ENCODE peak calls at places on chromosome 10, in ten cellular contexts. Q, V, D, B, P, U, T, F, I and N are unnamed samples.
A peak's percentile ranks its signal among the peaks of the same experiment; 100 is the strongest.

GRCh38 chr10:3471927-3472704 is 299.5 kb upstream of the PITRM1 start:
- DNase-seq in Q (no peak), V (no peak), D (no peak), B (no peak), P (peak; percentile 73), U (no peak), T (no peak), F (peak; percentile 79), I (no peak), N (no peak)

GRCh38 chr10:114387784-114388183 is 16.5 kb downstream of the AFAP1L2 start:
- DNase-seq in Q (no peak), V (no peak), D (no peak), B (no peak), P (no peak), U (no peak), T (no peak), F (no peak), I (peak; percentile 60), N (no peak)

GRCh38 chr10:25174461-25175230 is at the start of gene GPR158:
- DNase-seq in Q (peak; percentile 93), V (peak; percentile 81), D (peak; percentile 99), B (peak; percentile 92), P (peak; percentile 77), U (peak; percentile 86), T (peak; percentile 91), F (peak; percentile 98), I (peak; percentile 98), N (peak; percentile 95)

GRCh38 chr10:84908491-84908890 is 580.1 kb downstream of the CCSER2 start:
- DNase-seq in Q (peak; percentile 13), V (no peak), D (no peak), B (no peak), P (no peak), U (no peak), T (no peak), F (no peak), I (no peak), N (no peak)

GRCh38 chr10:375885-376505 is 240.7 kb downstream of the ZMYND11 start:
- DNase-seq in Q (no peak), V (no peak), D (no peak), B (no peak), P (no peak), U (no peak), T (no peak), F (no peak), I (no peak), N (no peak)

GRCh38 chr10:131056091-131056490 is 255.4 kb downstream of the TCERG1L start:
- DNase-seq in Q (no peak), V (no peak), D (no peak), B (no peak), P (no peak), U (no peak), T (no peak), F (no peak), I (no peak), N (no peak)

GRCh38 chr10:101270763-101271162 is 41.5 kb upstream of the LBX1 start:
- DNase-seq in Q (no peak), V (no peak), D (no peak), B (no peak), P (no peak), U (no peak), T (no peak), F (no peak), I (no peak), N (no peak)

GRCh38 chr10:69328346-69328687 is 50.0 kb downstream of the HK1 start:
- DNase-seq in Q (no peak), V (no peak), D (no peak), B (no peak), P (no peak), U (no peak), T (no peak), F (no peak), I (peak; percentile 46), N (no peak)

GRCh38 chr10:43093423-43094090 is 16.7 kb downstream of the RET start:
- DNase-seq in Q (peak; percentile 39), V (no peak), D (no peak), B (no peak), P (no peak), U (no peak), T (no peak), F (no peak), I (peak; percentile 83), N (no peak)

GRCh38 chr10:34713875-34714274 is 101.2 kb downstream of the PARD3 start:
- DNase-seq in Q (no peak), V (no peak), D (no peak), B (no peak), P (no peak), U (no peak), T (no peak), F (peak; percentile 67), I (no peak), N (no peak)

GRCh38 chr10:77251297-77252013 is 386.2 kb downstream of the KCNMA1 start:
- DNase-seq in Q (peak; percentile 64), V (no peak), D (peak; percentile 34), B (no peak), P (no peak), U (no peak), T (no peak), F (peak; percentile 33), I (peak; percentile 77), N (no peak)

GRCh38 chr10:60346661-60347060 is 43.0 kb downstream of the ANK3 start:
- DNase-seq in Q (no peak), V (no peak), D (no peak), B (no peak), P (no peak), U (no peak), T (no peak), F (no peak), I (no peak), N (no peak)

GRCh38 chr10:95353123-95353522 is 62.3 kb upstream of the PDLIM1 start:
- DNase-seq in Q (no peak), V (no peak), D (no peak), B (no peak), P (no peak), U (no peak), T (no peak), F (no peak), I (no peak), N (no peak)

GRCh38 chr10:35639651-35640311 is 2.3 kb downstream of the FZD8 start:
- DNase-seq in Q (peak; percentile 59), V (peak; percentile 61), D (peak; percentile 36), B (peak; percentile 38), P (no peak), U (peak; percentile 19), T (peak; percentile 62), F (peak; percentile 46), I (peak; percentile 87), N (peak; percentile 47)

GRCh38 chr10:50990568-50991495 is 83.5 kb upstream of the PRKG1 start:
- DNase-seq in Q (peak; percentile 46), V (peak; percentile 77), D (peak; percentile 90), B (peak; percentile 67), P (peak; percentile 34), U (peak; percentile 54), T (peak; percentile 48), F (peak; percentile 73), I (peak; percentile 75), N (peak; percentile 67)

GRCh38 chr10:111962951-111963350 is 220.6 kb downstream of the GPAM start:
- DNase-seq in Q (no peak), V (no peak), D (no peak), B (no peak), P (no peak), U (no peak), T (no peak), F (no peak), I (no peak), N (no peak)

GRCh38 chr10:99630439-99630838 is 10.2 kb upstream of the SLC25A28 start:
- DNase-seq in Q (peak; percentile 63), V (no peak), D (peak; percentile 79), B (no peak), P (no peak), U (no peak), T (no peak), F (peak; percentile 60), I (no peak), N (no peak)

GRCh38 chr10:72320676-72321247 is 34.0 kb downstream of the DNAJB12 start:
- DNase-seq in Q (peak; percentile 92), V (peak; percentile 85), D (peak; percentile 99), B (peak; percentile 81), P (peak; percentile 94), U (peak; percentile 64), T (peak; percentile 74), F (peak; percentile 97), I (peak; percentile 90), N (no peak)

DNA sequence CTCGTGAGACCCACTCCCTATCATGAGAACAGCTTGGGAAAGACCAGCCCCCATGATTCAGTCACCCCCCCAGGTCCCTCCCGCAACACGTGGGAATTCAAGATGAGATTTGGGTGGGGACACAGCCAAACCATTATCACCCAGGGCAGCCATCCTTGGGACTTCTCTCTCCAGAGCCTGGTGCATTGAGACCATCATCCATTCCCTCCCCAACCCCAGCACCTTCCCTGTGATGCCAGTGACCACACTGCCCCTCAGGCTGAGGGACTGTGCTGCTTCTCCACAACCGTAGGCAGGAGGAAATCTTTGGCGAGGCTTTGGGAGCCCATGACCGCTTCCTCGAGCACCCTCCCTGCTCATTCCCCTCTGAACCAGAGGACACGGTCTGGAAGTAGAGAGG is 64.4 kb downstream of the TACC2 start:
- DNase-seq in Q (no peak), V (no peak), D (no peak), B (no peak), P (no peak), U (no peak), T (no peak), F (no peak), I (no peak), N (no peak)
- TF ChIP-seq CTCF in Q (no peak), V (no peak), D (no peak), B (no peak), P (no peak), U (no peak), T (no peak), F (no peak), I (no peak), N (no peak)

DNA sequence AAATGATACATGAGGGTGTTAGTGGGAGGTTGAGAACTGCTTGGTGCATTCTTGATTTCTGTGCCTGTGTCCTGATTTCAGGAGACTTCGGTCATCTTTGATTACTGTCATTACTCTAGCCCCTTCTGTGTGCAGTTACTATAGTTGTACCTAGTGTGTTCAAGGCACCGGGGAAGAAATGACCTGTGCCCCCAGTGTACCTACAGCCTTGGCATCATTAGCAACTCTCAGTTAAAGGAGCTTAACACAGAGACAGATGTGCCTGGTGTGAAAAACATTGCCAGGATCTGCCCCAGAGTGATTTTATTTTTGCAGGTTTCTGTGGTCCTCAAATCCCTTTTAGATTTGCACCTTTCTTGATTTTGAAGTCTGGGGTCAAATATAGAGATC is 62.2 kb downstream of the ARID5B start:
- DNase-seq in Q (no peak), V (no peak), D (no peak), B (no peak), P (no peak), U (no peak), T (no peak), F (no peak), I (no peak), N (no peak)
- H3K36me3 ChIP-seq in Q (no peaks in the 10 kb centered on the region), V (no peaks in the 10 kb centered on the region), D (no peaks in the 10 kb centered on the region), B (no peaks in the 10 kb centered on the region), P (no peaks in the 10 kb centered on the region), U (no peaks in the 10 kb centered on the region), T (no peaks in the 10 kb centered on the region), F (peaks cover 4% of the 10 kb centered on the region), I (no peaks in the 10 kb centered on the region), N (no peaks in the 10 kb centered on the region)

GRCh38 chr10:63280386-63280785 is 147.3 kb downstream of the NRBF2 start:
- DNase-seq in Q (no peak), V (no peak), D (no peak), B (no peak), P (no peak), U (no peak), T (no peak), F (no peak), I (no peak), N (no peak)
- TF ChIP-seq CTCF in Q (no peak), V (no peak), D (no peak), B (no peak), P (no peak), U (no peak), T (no peak), F (no peak), I (no peak), N (no peak)

GRCh38 chr10:74082319-74082718 is 68.3 kb downstream of the AP3M1 start:
- DNase-seq in Q (no peak), V (no peak), D (no peak), B (no peak), P (no peak), U (no peak), T (no peak), F (no peak), I (no peak), N (no peak)
- H3K36me3 ChIP-seq in Q (no peaks in the 10 kb centered on the region), V (no peaks in the 10 kb centered on the region), D (peaks cover 28% of the 10 kb centered on the region), B (peaks cover 50% of the 10 kb centered on the region), P (no peaks in the 10 kb centered on the region), U (peaks cover 45% of the 10 kb centered on the region), T (peaks cover 51% of the 10 kb centered on the region), F (peaks cover 3% of the 10 kb centered on the region), I (peaks cover 65% of the 10 kb centered on the region), N (peaks cover 12% of the 10 kb centered on the region)